ENCODE peak calls at places on chromosomes 5 and 9, in four cellular contexts. P, O, M and U are unnamed samples.

GRCh38 chr9:123033864-123034598 is 564 bp downstream of the GPR21 start:
- DNase-seq in O (no peak), M (no peak), P (no peak), U (no peak)

GRCh38 chr9:115882911-115883310 is 270.7 kb upstream of the PAPPA start:
- DNase-seq in M (no peak), O (no peak), P (no peak), U (no peak)

GRCh38 chr5:10250804-10251276 is 760 bp downstream of the CCT5 start:
- DNase-seq in P (no peak), M (no peak), O (no peak), U (no peak)

GRCh38 chr9:126851286-126851880 is 9.1 kb upstream of the ZBTB34 start:
- DNase-seq in P (no peak), O (no peak), M (no peak), U (no peak)

GRCh38 chr5:52922384-52922783 is 66.8 kb upstream of the ITGA2 start:
- DNase-seq in M (no peak), P (peak; percentile 68), O (peak; percentile 45), U (peak; percentile 87)

GRCh38 chr9:37283730-37284235 is 138.7 kb upstream of the GRHPR start:
- DNase-seq in P (no peak), M (no peak), O (peak; percentile 4), U (peak; percentile 36)

GRCh38 chr9:120870206-120870605 is 6.8 kb downstream of the PHF19 start:
- DNase-seq in O (no peak), M (no peak), P (no peak), U (no peak)

GRCh38 chr9:71941998-71942567 is 30.6 kb downstream of the C9orf85 start:
- DNase-seq in P (no peak), M (no peak), O (no peak), U (no peak)

GRCh38 chr9:95150903-95151302 is 166.6 kb downstream of the FANCC start:
- DNase-seq in O (no peak), P (no peak), M (no peak), U (no peak)

GRCh38 chr9:114371343-114371985 is 16.3 kb downstream of the AKNA start:
- DNase-seq in M (no peak), P (no peak), O (no peak), U (no peak)

GRCh38 chr9:32550046-32550608 is 2.0 kb upstream of the SMIM27 start:
- DNase-seq in P (no peak), O (no peak), M (peak; percentile 19), U (no peak)

GRCh38 chr9:120792898-120793765 is at the start of gene FBXW2:
- DNase-seq in O (peak; percentile 87), P (peak; percentile 75), M (peak; percentile 99), U (peak; percentile 25)

GRCh38 chr5:124644138-124644537 is 102.3 kb downstream of the ZNF608 start:
- DNase-seq in O (no peak), M (peak; percentile 83), P (no peak), U (no peak)

GRCh38 chr9:111857555-111858211 is 38.9 kb upstream of the UGCG start:
- DNase-seq in P (no peak), O (no peak), M (no peak), U (no peak)

GRCh38 chr9:129336601-129337286 is 158.7 kb upstream of the IER5L start:
- DNase-seq in O (no peak), M (peak; percentile 26), P (no peak), U (no peak)

GRCh38 chr5:137603891-137604290 is 104.8 kb upstream of the SPOCK1 start:
- DNase-seq in O (no peak), P (no peak), M (no peak), U (no peak)

GRCh38 chr5:147412561-147412960 is 97.3 kb downstream of the DPYSL3 start:
- DNase-seq in O (no peak), P (no peak), M (no peak), U (no peak)

GRCh38 chr5:98927242-98927987 is 1.4 kb downstream of the CHD1 start:
- DNase-seq in M (peak; percentile 76), P (no peak), O (no peak), U (no peak)

GRCh38 chr5:38607930-38608545 is 51.6 kb upstream of the LIFR start:
- DNase-seq in M (peak; percentile 44), O (peak; percentile 6), P (no peak), U (no peak)

GRCh38 chr5:93581738-93582414 is 857 bp upstream of the NR2F1-AS1 start:
- DNase-seq in M (no peak), P (peak; percentile 76), O (peak; percentile 41), U (no peak)

GRCh38 chr5:36573441-36573840 is 33.0 kb upstream of the SLC1A3 start:
- DNase-seq in O (no peak), P (no peak), M (no peak), U (no peak)

GRCh38 chr9:32706004-32706749 is 70.7 kb upstream of the TAF1L start:
- DNase-seq in P (no peak), O (no peak), M (no peak), U (no peak)

GRCh38 chr9:120438111-120438510 is 141.9 kb downstream of the CDK5RAP2 start:
- DNase-seq in M (no peak), P (no peak), O (no peak), U (no peak)

GRCh38 chr5:30572279-30572678 is 621.2 kb upstream of the CDH6 start:
- DNase-seq in P (no peak), M (no peak), O (peak; percentile 3), U (no peak)

GRCh38 chr5:148998174-148998797 is 64.6 kb downstream of the SH3TC2 start:
- DNase-seq in M (peak; percentile 51), O (peak; percentile 38), P (peak; percentile 63), U (peak; percentile 60)

GRCh38 chr9:75739884-75740611 is 150.4 kb upstream of the PCSK5 start:
- DNase-seq in P (no peak), O (no peak), M (no peak), U (no peak)

GRCh38 chr9:3261484-3261883 is 264.3 kb downstream of the RFX3 start:
- DNase-seq in O (no peak), M (no peak), P (no peak), U (no peak)

GRCh38 chr9:107750741-107751521 is 261.4 kb upstream of the KLF4 start:
- DNase-seq in P (peak; percentile 81), M (no peak), O (peak; percentile 13), U (peak; percentile 82)

GRCh38 chr5:178180141-178180863 is 6.9 kb downstream of the GMCL2 start:
- DNase-seq in P (no peak), O (no peak), M (peak; percentile 49), U (no peak)

GRCh38 chr9:121185178-121185745 is 16.4 kb downstream of the RAB14 start:
- DNase-seq in M (no peak), P (no peak), O (no peak), U (no peak)

GRCh38 chr9:126061575-126061974 is 265.1 kb upstream of the MVB12B start:
- DNase-seq in M (no peak), P (no peak), O (no peak), U (no peak)

GRCh38 chr5:176541338-176542134 is 4.3 kb upstream of the RNF44 start:
- DNase-seq in P (no peak), O (peak; percentile 65), M (peak; percentile 87), U (no peak)

GRCh38 chr9:7560669-7561305 is 238.8 kb downstream of the DMAC1 start:
- DNase-seq in O (no peak), P (no peak), M (no peak), U (no peak)

GRCh38 chr9:113624721-113625120 is 161.2 kb downstream of the RGS3 start:
- DNase-seq in P (no peak), O (no peak), M (no peak), U (no peak)

GRCh38 chr9:87267701-87268100 is 230.0 kb upstream of the DAPK1 start:
- DNase-seq in M (no peak), O (no peak), P (no peak), U (no peak)

GRCh38 chr9:1726993-1727759 is 288.0 kb upstream of the SMARCA2 start:
- DNase-seq in P (no peak), M (no peak), O (no peak), U (no peak)

GRCh38 chr5:81747030-81747429 is 3.9 kb downstream of the SSBP2 start:
- DNase-seq in P (no peak), M (no peak), O (no peak), U (no peak)

GRCh38 chr9:101397746-101398334 is 578 bp downstream of the MRPL50 start:
- DNase-seq in M (peak; percentile 23), O (peak; percentile 32), P (no peak), U (no peak)

GRCh38 chr5:108639356-108639755 is 108.3 kb upstream of the FER start:
- DNase-seq in M (no peak), P (no peak), O (no peak), U (no peak)
- TF ChIP-seq TCF7L2 in M (no peak), P (no peak), O (no peak), U (no peak)

DNA sequence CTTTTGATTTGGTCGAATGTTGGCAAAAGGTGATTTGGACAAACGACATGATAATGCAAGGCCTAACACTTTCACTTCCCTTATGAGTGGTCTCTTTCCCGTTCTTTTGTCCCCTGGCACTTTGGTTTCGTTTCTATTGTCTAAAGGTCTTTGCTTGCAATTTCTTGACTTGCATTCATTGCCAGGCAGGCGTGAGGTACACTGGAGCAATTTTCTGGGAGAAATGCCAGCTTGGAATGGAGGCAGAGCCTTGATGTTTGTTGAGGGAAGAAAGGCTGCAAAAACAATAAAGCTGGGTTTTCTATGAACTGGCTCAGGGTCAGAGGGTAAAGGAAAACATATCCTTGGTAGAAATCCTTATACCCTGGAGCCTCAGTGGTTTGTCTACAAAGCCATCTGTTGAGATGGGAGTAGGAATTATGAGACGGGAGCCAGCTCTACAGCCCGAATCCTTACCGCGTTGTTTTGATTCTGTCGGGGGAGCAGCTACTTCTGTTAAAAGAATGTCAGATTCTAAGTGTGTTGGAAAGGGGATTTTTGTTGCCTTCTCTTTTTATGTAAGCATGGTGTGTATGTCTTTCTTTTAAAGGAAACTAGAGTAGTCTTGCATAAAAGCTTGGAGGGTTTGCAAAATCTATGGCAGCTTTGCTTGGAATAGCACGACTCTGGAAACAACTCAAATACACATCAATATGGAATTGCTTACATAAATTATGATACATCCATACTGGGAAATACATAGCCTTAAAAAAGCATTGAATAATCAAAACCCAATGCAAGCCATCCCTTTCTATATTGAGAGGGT is 158.9 kb downstream of the RMI1 start:
- DNase-seq in M (no peak), P (no peak), O (no peak), U (no peak)
- TF ChIP-seq TCF7L2 in M (no peak), P (no peak), O (no peak), U (no peak)

DNA sequence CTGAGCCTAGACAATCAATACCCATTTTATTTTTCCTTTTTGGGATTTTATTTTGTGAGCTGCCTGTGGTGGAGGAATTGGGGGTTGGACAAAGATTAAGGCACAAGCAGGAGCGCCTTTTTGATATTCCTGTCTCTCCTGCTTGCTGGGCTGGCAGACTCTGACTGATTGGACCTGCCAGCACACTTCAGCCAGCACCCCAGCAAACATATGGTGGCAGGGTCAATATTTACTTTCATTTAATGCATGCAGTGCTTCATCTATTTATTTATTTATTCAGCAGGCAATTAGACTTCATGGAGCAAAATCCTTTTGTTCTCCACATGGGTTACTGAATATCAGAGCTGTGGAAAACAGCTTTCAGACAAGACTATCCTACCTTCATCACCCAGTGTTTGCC is 48.4 kb upstream of the EPB41L4A start:
- DNase-seq in P (no peak), O (no peak), M (no peak), U (no peak)
- TF ChIP-seq TCF7L2 in P (no peak), O (no peak), M (no peak), U (no peak)

GRCh38 chr9:132582276-132582785 is at the start of gene BARHL1:
- DNase-seq in O (no peak), M (no peak), P (no peak), U (no peak)

GRCh38 chr9:132584616-132585560 is 2.5 kb downstream of the BARHL1 start:
- DNase-seq in O (no peak), P (no peak), M (no peak), U (no peak)

GRCh38 chr9:132585954-132586829 is 3.8 kb downstream of the BARHL1 start:
- DNase-seq in P (no peak), O (no peak), M (no peak), U (no peak)

GRCh38 chr9:132582786-132583583 is 579 bp downstream of the BARHL1 start:
- DNase-seq in M (no peak), P (no peak), O (no peak), U (no peak)

GRCh38 chr9:132583584-132584304 is 1.3 kb downstream of the BARHL1 start:
- DNase-seq in O (no peak), P (no peak), M (no peak), U (no peak)
- TF ChIP-seq TCF7L2 in O (no peak), P (no peak), M (no peak), U (no peak)